ENCODE peak calls at places on chromosomes 7 and 10, in ten cellular contexts. Y, C, R, E, I, F, X, K, W and P are unnamed samples.
A peak's percentile ranks its signal among the peaks of the same experiment; 100 is the strongest.

GRCh38 chr10:127906548-127907377 is at the start of gene PTPRE:
- DNase-seq in F (peak; percentile 89), X (peak; percentile 85), I (peak; percentile 76), Y (peak; percentile 82), R (no peak), E (peak; percentile 17), K (no peak), W (peak; percentile 98), C (peak; percentile 87), P (peak; percentile 33)

GRCh38 chr10:21330628-21331020 is 194.9 kb downstream of the SKIDA1 start:
- DNase-seq in X (no peak), Y (no peak), I (no peak), K (no peak), W (no peak), R (no peak), F (no peak), E (no peak), C (no peak), P (no peak)

GRCh38 chr7:135761751-135762488 is 13.3 kb upstream of the FAM180A start:
- DNase-seq in W (peak; percentile 84), X (no peak), I (no peak), F (no peak), Y (no peak), K (no peak), C (peak; percentile 9), E (no peak), R (no peak), P (peak; percentile 28)

GRCh38 chr7:155440018-155440410 is 17.9 kb upstream of the EN2 start:
- DNase-seq in I (no peak), R (no peak), X (no peak), E (no peak), Y (no peak), C (no peak), K (no peak), W (peak; percentile 63), F (no peak), P (no peak)

GRCh38 chr7:127934711-127935110 is 96.5 kb downstream of the LRRC4 start:
- DNase-seq in R (no peak), Y (no peak), E (no peak), I (no peak), C (no peak), F (no peak), X (no peak), K (no peak), W (no peak), P (no peak)

GRCh38 chr10:31602541-31603244 is 283.7 kb downstream of the ZEB1 start:
- DNase-seq in W (peak; percentile 94), K (peak; percentile 91), R (no peak), X (peak; percentile 44), F (peak; percentile 80), I (peak; percentile 61), E (no peak), Y (peak; percentile 80), C (peak; percentile 27), P (no peak)

GRCh38 chr7:88522771-88523316 is 216.2 kb upstream of the STEAP4 start:
- DNase-seq in C (no peak), X (peak; percentile 21), Y (no peak), F (no peak), R (no peak), K (no peak), I (no peak), E (no peak), W (no peak), P (no peak)

GRCh38 chr7:52085610-52086009 is 769.0 kb upstream of the COBL start:
- DNase-seq in Y (no peak), K (no peak), R (no peak), W (no peak), X (no peak), C (no peak), F (peak; percentile 67), I (peak; percentile 35), E (peak; percentile 44), P (no peak)

GRCh38 chr7:155579565-155579964 is 33.2 kb upstream of the CNPY1 start:
- DNase-seq in E (no peak), Y (no peak), X (no peak), F (no peak), C (no peak), R (no peak), K (no peak), W (peak; percentile 77), I (no peak), P (no peak)

GRCh38 chr10:71083457-71083975 is 128.9 kb upstream of the UNC5B start:
- DNase-seq in I (peak; percentile 5), Y (no peak), E (no peak), R (no peak), F (peak; percentile 26), W (no peak), K (no peak), C (no peak), X (no peak), P (no peak)

GRCh38 chr7:16129431-16130126 is 291.8 kb downstream of the CRPPA start:
- DNase-seq in K (no peak), E (no peak), X (no peak), W (peak; percentile 66), I (no peak), C (no peak), F (no peak), Y (no peak), R (no peak), P (peak; percentile 91)

GRCh38 chr7:145848691-145849090 is 267.9 kb upstream of the CNTNAP2 start:
- DNase-seq in E (no peak), K (no peak), I (peak; percentile 63), Y (peak; percentile 46), R (no peak), F (peak; percentile 88), C (no peak), X (peak; percentile 63), W (no peak), P (no peak)
- TF ChIP-seq CTCF in E (peak; percentile 86), K (no peak), I (peak; percentile 50), Y (peak; percentile 71), R (no peak), F (peak; percentile 90), C (no peak), X (peak; percentile 7), W (no peak), P (no peak)

GRCh38 chr10:11025978-11026377 is 8.3 kb downstream of the CELF2 start:
- DNase-seq in Y (no peak), I (no peak), X (no peak), E (no peak), W (no peak), F (no peak), C (no peak), R (no peak), K (no peak), P (no peak)

GRCh38 chr10:11023009-11023408 is 5.3 kb downstream of the CELF2 start:
- DNase-seq in K (no peak), F (no peak), I (no peak), W (no peak), E (no peak), R (peak; percentile 1), C (no peak), Y (no peak), X (no peak), P (no peak)

GRCh38 chr10:11023554-11023953 is 5.9 kb downstream of the CELF2 start:
- DNase-seq in I (no peak), Y (no peak), C (no peak), K (no peak), E (no peak), W (no peak), F (no peak), X (no peak), R (no peak), P (no peak)

GRCh38 chr10:11024596-11024995 is 6.9 kb downstream of the CELF2 start:
- DNase-seq in F (no peak), X (no peak), I (no peak), Y (no peak), R (no peak), K (no peak), E (no peak), W (peak; percentile 84), C (no peak), P (no peak)

GRCh38 chr10:11026761-11027160 is 9.1 kb downstream of the CELF2 start:
- DNase-seq in W (no peak), I (no peak), C (no peak), E (no peak), R (no peak), K (no peak), F (no peak), Y (no peak), X (no peak), P (no peak)
- TF ChIP-seq CTCF in W (no peak), I (no peak), C (no peak), E (no peak), R (no peak), K (no peak), F (no peak), Y (no peak), X (no peak), P (no peak)

GRCh38 chr7:123680580-123680979 is 24.9 kb downstream of the LMOD2 start:
- DNase-seq in K (no peak), X (no peak), E (no peak), R (no peak), Y (no peak), W (no peak), F (no peak), I (no peak), C (no peak), P (no peak)

GRCh38 chr7:123681561-123681960 is 25.9 kb downstream of the LMOD2 start:
- DNase-seq in R (no peak), K (no peak), E (no peak), I (no peak), W (no peak), C (no peak), F (no peak), Y (no peak), X (peak; percentile 83), P (no peak)

GRCh38 chr7:123679614-123680013 is 23.9 kb downstream of the LMOD2 start:
- DNase-seq in C (no peak), F (no peak), R (no peak), W (no peak), Y (no peak), X (no peak), I (no peak), E (no peak), K (peak; percentile 72), P (no peak)

GRCh38 chr7:123687161-123687560 is 31.5 kb downstream of the LMOD2 start:
- DNase-seq in K (no peak), X (no peak), R (no peak), C (no peak), Y (no peak), I (no peak), E (no peak), F (no peak), W (no peak), P (no peak)

GRCh38 chr7:123682690-123683089 is 27.0 kb downstream of the LMOD2 start:
- DNase-seq in Y (no peak), X (peak; percentile 68), E (no peak), F (no peak), W (no peak), K (no peak), R (no peak), I (no peak), C (peak; percentile 15), P (peak; percentile 38)
- TF ChIP-seq CTCF in Y (peak; percentile 53), X (peak; percentile 54), E (no peak), F (peak; percentile 78), W (peak; percentile 62), K (peak; percentile 35), R (peak; percentile 46), I (peak; percentile 28), C (peak; percentile 68), P (peak; percentile 70)

DNA sequence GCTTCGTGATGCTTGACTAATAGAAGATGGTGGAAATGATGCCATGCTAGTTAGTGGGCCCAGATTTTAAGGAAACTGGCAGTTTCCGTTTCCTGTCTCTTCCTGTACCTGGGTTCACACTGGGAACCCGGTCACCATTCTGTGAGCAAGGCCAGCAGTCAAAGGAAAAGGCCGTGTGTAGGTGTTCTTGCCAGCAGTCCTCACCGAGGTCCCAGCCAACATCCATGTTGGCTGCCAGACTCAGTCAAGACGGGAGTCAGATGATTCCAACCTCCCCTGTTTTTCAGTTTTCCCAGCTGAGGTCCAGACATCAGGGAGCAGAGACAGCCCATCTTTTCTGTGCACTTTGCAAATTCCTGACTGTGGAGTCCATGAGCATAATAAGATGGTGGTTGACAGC is 15.2 kb upstream of the PILRB start:
- DNase-seq in K (no peak), Y (no peak), W (no peak), X (no peak), I (no peak), R (no peak), E (no peak), F (no peak), C (no peak), P (no peak)
- TF ChIP-seq CTCF in K (no peak), Y (no peak), W (no peak), X (no peak), I (no peak), R (no peak), E (no peak), F (no peak), C (no peak), P (no peak)